ENCODE peak calls at places on chromosome 11, in six cellular contexts. F, M, O, H, Q and R are unnamed samples.

GRCh38 chr11:73308963-73309960 is 1.2 kb downstream of the ARHGEF17 start:
- DNase-seq in M (peak; percentile 96), Q (peak; percentile 96), F (peak; percentile 91), O (peak; percentile 95), H (peak; percentile 98), R (no peak)

GRCh38 chr11:45568031-45568430 is 97.4 kb downstream of the CHST1 start:
- DNase-seq in M (no peak), H (no peak), O (no peak), Q (no peak), F (no peak), R (no peak)

GRCh38 chr11:73326929-73327811 is 19.1 kb downstream of the ARHGEF17 start:
- DNase-seq in Q (no peak), H (peak; percentile 40), F (no peak), M (peak; percentile 58), O (no peak), R (no peak)

GRCh38 chr11:35305670-35306382 is 113.5 kb downstream of the SLC1A2 start:
- DNase-seq in O (no peak), F (no peak), Q (peak; percentile 84), H (no peak), M (peak; percentile 77), R (no peak)

GRCh38 chr11:107859459-107860239 is 1.1 kb upstream of the SLC35F2 start:
- DNase-seq in F (peak; percentile 36), O (no peak), Q (peak; percentile 53), M (no peak), H (peak; percentile 69), R (peak; percentile 6)

GRCh38 chr11:83326326-83326725 is 40.2 kb upstream of the CCDC90B start:
- DNase-seq in Q (peak; percentile 6), O (no peak), M (no peak), H (peak; percentile 13), F (no peak), R (no peak)

GRCh38 chr11:14499178-14499559 is 442 bp downstream of the COPB1 start:
- DNase-seq in M (peak; percentile 21), F (no peak), Q (peak; percentile 56), O (no peak), H (no peak), R (no peak)

GRCh38 chr11:84714316-84714780 is 912.8 kb downstream of the DLG2 start:
- DNase-seq in O (no peak), F (peak; percentile 37), H (peak; percentile 55), Q (peak; percentile 91), M (peak; percentile 2), R (no peak)

GRCh38 chr11:1238767-1239595 is 16.1 kb downstream of the MUC5B start:
- DNase-seq in Q (peak; percentile 74), F (no peak), M (no peak), O (no peak), H (no peak), R (no peak)

GRCh38 chr11:14029971-14030531 is 67.5 kb downstream of the SPON1 start:
- DNase-seq in F (peak; percentile 66), H (peak; percentile 1), Q (no peak), O (no peak), M (peak; percentile 59), R (no peak)

GRCh38 chr11:26844963-26845362 is 123.1 kb upstream of the SLC5A12 start:
- DNase-seq in H (no peak), F (no peak), O (no peak), Q (no peak), M (no peak), R (no peak)

GRCh38 chr11:130077671-130078468 is 8.2 kb downstream of the APLP2 start:
- DNase-seq in O (no peak), Q (no peak), H (no peak), F (no peak), M (no peak), R (no peak)

GRCh38 chr11:12707500-12707880 is 33.3 kb downstream of the TEAD1 start:
- DNase-seq in O (no peak), M (no peak), F (no peak), Q (no peak), H (no peak), R (no peak)

GRCh38 chr11:66880484-66881211 is 23.8 kb downstream of the LRFN4 start:
- DNase-seq in H (peak; percentile 97), O (no peak), Q (peak; percentile 64), F (no peak), M (no peak), R (peak; percentile 72)

GRCh38 chr11:17714870-17715269 is 4.5 kb upstream of the MYOD1 start:
- DNase-seq in O (no peak), H (no peak), F (no peak), M (no peak), Q (no peak), R (no peak)

GRCh38 chr11:17711836-17712235 is 7.5 kb upstream of the MYOD1 start:
- DNase-seq in Q (no peak), M (no peak), F (no peak), H (no peak), O (no peak), R (no peak)

GRCh38 chr11:17713851-17714250 is 5.5 kb upstream of the MYOD1 start:
- DNase-seq in M (no peak), Q (no peak), H (no peak), O (no peak), F (no peak), R (no peak)

GRCh38 chr11:17716807-17717206 is 2.6 kb upstream of the MYOD1 start:
- DNase-seq in F (no peak), Q (no peak), M (no peak), O (no peak), H (no peak), R (no peak)

DNA sequence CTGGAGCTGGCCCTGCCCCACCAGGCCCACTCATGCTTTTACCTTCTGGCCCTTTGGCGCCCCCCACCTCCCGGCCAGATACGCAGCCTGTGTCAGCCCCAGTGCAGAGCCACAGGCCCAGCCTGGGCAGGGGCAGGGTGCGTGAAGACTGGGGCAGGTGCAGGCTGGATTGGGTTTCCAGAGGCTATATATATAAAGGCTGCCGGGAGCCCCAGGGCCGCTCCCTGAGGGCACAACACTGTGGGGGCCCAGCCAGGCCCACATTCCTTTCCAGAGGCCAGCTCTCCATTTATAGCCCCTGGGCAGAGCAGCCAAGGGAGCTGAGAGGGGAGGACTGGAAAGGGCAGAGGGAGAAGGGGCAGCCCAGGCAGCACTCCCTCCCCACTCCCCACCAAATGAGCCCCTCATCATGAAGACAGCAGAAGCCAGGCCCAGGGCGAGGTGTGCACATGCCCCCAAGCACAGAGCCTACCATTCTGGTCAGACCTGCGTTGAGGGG is 5.0 kb upstream of the MYOD1 start:
- DNase-seq in F (peak; percentile 82), H (no peak), M (no peak), O (no peak), Q (peak; percentile 38), R (no peak)
- H3K27me3 ChIP-seq in F (peaks cover 3% of the 10 kb centered on the region), H (peaks cover 81% of the 10 kb centered on the region), M (peaks cover 21% of the 10 kb centered on the region), O (peaks cover 71% of the 10 kb centered on the region), Q (peaks cover 76% of the 10 kb centered on the region), R (peaks cover 4% of the 10 kb centered on the region)

DNA sequence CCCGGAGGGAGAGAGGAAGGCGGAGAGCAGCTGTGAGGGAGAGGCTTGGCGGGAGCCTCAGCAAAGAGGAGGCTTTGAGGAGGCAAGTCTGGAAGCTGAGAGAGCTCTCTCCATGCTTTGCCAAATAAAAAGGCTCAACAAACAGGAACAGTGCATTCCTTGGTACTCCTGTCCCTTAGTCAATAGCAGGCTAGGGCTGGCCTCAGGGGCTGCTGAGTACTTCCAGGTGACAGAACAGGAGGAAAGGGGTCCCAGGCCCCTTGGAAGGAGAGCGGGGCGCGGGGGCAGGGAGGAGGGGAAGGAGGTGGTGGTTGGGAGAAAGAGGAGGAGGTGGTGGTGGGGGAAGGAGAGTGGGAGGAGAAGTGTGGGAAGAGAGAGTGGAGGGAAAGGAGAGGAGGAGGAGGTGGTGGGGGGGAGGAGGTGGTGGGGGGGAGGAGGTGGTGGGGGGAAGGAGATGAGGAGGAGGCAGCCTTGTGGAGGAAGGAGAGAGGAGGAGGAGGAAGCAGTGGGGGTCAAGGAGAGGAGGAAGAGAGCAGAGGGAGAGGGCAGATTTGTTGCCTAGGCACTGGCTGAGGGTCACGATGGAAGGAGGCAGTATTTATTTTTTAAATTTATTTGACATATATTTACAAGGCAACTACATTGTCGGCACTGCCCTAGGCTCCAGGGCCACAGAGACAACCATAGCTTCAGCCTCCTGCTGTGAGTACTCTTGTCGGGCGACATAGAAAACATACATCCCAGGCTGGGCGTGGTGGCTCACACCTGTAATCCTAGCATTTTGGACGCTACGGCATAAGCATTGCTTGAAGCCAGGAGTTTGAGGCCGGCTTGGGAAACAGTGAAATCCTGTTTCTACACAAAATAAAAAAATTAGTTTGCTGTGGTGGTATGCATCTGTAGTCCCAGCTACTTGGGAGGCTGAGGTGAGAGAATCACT is 74.2 kb upstream of the ZBED5 start:
- DNase-seq in O (no peak), H (no peak), Q (peak; percentile 72), M (no peak), F (no peak), R (no peak)
- H3K4me3 ChIP-seq in O (peak overlapping the region; percentile 71), H (peak overlapping the region; percentile 75), Q (peak overlapping the region; percentile 75), M (peak overlapping the region; percentile 49), F (peak overlapping the region; percentile 74), R (peak overlapping the region; percentile 82)

DNA sequence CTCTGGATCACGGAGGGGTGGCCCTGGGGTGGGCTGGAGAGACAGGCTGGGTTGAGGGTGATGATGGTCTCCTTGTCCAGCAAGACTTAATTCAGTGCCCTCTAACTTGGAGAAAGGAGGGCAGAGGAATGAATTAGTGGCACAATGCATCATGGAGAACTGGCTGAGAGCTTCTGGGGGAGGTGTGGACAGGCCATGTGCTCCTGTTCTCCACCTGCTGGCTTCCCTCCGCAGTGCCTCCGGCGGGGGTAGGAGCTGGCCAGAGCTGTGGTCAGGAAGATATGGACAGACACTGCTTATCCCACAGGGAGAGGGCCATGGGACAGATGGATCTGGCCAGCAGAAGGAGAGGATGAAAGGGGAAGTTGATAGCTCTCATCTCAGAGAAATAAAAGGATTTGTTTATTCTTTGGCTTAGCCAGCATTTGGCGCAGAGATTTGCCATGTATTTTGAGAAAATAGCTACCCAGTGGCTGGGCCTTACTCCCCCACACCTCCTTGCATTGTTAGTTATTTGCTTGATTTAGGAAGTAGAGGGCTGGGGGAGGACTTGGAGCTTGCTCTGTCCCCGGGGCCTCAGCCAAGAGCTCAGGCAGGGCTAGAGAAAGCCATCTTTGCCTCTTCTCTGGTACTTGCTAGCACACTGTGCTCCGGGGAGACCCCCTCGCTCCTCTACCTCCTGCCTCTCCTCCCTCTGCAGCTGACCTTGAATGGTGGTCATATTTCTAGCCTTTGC is 93.2 kb downstream of the SCN3B start:
- DNase-seq in M (no peak), H (no peak), F (peak; percentile 35), Q (peak; percentile 65), O (peak; percentile 73), R (peak; percentile 64)
- TF ChIP-seq CTCF in M (peak; percentile 23), H (no peak), F (peak; percentile 13), Q (peak; percentile 64), O (no peak), R (no peak)

DNA sequence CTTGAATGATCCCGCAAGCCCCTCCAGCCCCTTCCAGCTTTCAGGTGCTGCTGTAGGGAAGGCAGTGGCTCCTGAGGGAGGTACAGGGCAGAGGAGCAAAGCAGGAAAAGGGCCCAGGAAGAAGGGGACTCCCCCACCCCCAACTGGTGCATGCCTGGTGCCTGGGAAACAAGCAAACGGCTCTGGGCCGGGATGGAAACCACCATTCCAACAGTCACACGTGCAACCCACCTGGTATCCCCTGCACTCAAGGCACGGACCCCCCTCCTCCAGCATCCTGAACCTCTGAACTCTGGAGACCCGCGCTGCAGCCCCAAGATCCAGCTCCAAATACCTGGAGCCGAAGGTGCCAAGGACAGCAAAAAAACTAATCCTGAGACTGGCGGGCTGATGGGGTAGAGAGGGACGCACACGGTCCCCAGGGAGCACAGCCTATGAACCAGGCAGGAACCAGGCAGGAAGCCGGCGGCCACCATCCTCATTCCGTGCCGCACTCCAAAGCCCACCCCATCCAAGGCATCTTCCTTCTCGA is 537 bp downstream of the SCN4B start:
- DNase-seq in F (no peak), Q (peak; percentile 56), M (no peak), O (no peak), H (no peak), R (no peak)
- H3K27me3 ChIP-seq in F (peaks cover 20% of the 10 kb centered on the region), Q (peaks cover 97% of the 10 kb centered on the region), M (peaks cover 59% of the 10 kb centered on the region), O (peaks cover 48% of the 10 kb centered on the region), H (peaks cover 72% of the 10 kb centered on the region), R (no peaks in the 10 kb centered on the region)

GRCh38 chr11:68371176-68372041 is 59.0 kb downstream of the LRP5 start:
- DNase-seq in O (no peak), F (no peak), Q (no peak), M (no peak), H (no peak), R (no peak)
- H3K4me3 ChIP-seq in O (no peak overlapping the region), F (no peak overlapping the region), Q (no peak overlapping the region), M (no peak overlapping the region), H (no peak overlapping the region), R (no peak overlapping the region)